ENCODE peak calls at places on chromosomes 13 and 19, in five cellular contexts. P is uterus, J is tibial nerve, B is fibroblast of mammary gland, H is choroid plexus epithelial cell. E is an unnamed sample.

GRCh38 chr19:8367327-8368001 is 3.5 kb downstream of the ANGPTL4 start:
- DNase-seq in P (peak), J (peak), B (peak), H (peak), E (no peak)

GRCh38 chr13:48317511-48317981 is 14.0 kb downstream of the RB1 start:
- DNase-seq in P (no peak), J (no peak), B (no peak), H (no peak), E (no peak)

GRCh38 chr19:35959968-35960320 is 23.8 kb downstream of the LRFN3 start:
- DNase-seq in P (no peak), J (no peak), B (no peak), H (no peak), E (no peak)

GRCh38 chr19:42497492-42498226 is 30.6 kb downstream of the CEACAM1 start:
- DNase-seq in P (no peak), J (no peak), B (no peak), H (no peak), E (peak)

GRCh38 chr13:111328803-111329410 is 8.5 kb downstream of the TEX29 start:
- DNase-seq in P (no peak), J (no peak), B (no peak), H (no peak), E (no peak)

GRCh38 chr19:728011-728410 is 19.3 kb downstream of the PALM start:
- DNase-seq in P (peak), J (no peak), B (no peak), H (no peak), E (no peak)

GRCh38 chr13:105798541-105798940 is 736.9 kb downstream of the EFNB2 start:
- DNase-seq in P (no peak), J (no peak), B (no peak), H (no peak), E (no peak)

GRCh38 chr19:13149628-13150186 is 468 bp downstream of the STX10 start:
- DNase-seq in P (peak), J (no peak), B (no peak), H (peak), E (peak)

GRCh38 chr19:4473708-4474503 is 1.8 kb downstream of the HDGFL2 start:
- DNase-seq in P (no peak), J (no peak), B (no peak), H (no peak), E (peak)

GRCh38 chr19:11421607-11422098 is 2.5 kb upstream of the RGL3 start:
- DNase-seq in P (no peak), J (no peak), B (no peak), H (no peak), E (peak)

GRCh38 chr19:57351867-57352266 is 796 bp downstream of the ZNF304 start:
- DNase-seq in P (no peak), J (no peak), B (peak), H (peak), E (no peak)

GRCh38 chr19:58479303-58479702 is 3.2 kb downstream of the ZNF446 start:
- DNase-seq in P (no peak), J (no peak), B (no peak), H (no peak), E (no peak)

GRCh38 chr13:95607363-95607762 is 37.1 kb downstream of the DZIP1 start:
- DNase-seq in P (no peak), J (no peak), B (peak), H (peak), E (no peak)

DNA sequence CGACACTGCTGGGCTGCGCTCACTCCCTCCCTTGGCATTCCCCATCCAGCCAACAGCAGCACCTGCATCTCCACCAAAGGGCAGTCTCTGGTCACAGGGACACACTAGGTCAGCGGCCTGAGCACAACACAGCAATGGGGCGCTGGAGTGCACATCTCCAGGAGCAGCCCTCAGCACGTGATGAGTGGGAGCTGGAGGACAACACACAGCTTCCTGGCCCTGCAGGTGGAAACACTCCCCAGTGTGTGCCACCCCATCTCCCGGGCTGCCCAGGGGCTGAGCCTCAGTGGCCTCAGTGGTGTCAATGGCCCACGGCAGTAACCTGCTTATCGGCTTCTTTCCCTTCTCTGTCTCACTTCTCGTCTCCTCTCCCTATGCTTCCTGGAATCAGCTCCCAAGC is 96.8 kb upstream of the VSTM2B start:
- DNase-seq in P (no peak), J (no peak), B (no peak), H (no peak), E (no peak)
- H3K4me3 ChIP-seq in P (no peak), J (no peak), B (no peak), H (no peak), E (no peak)

DNA sequence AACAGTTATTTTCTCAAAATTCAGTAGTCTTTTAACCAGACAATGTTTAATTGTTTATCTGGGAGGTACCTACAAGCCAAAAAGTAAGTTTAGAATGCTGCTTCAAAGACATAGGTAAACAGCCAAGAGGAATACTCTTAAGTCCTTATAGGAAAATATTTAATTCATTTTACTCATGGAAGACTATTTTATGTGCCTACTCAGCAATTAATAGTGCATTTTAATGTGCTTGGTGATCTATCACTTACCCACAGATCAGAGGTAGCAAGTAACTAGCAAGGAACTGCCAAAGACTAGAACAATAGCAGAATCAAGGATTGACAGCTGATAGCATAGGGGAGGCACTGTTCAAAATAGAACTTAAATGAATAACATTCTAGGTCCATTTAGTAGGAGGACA is 60.4 kb downstream of the DNAJC15 start:
- DNase-seq in P (no peak), J (no peak), B (no peak), H (no peak), E (no peak)
- H3K4me3 ChIP-seq in P (no peak), J (no peak), B (no peak), H (no peak), E (no peak)

GRCh38 chr19:39858541-39858940 is 12.4 kb upstream of the FBL start:
- DNase-seq in P (peak), J (no peak), B (peak), H (no peak), E (no peak)
- H3K4me3 ChIP-seq in P (no peak), J (no peak), B (no peak), H (no peak), E (no peak)

GRCh38 chr13:50123002-50123401 is 107.8 kb downstream of the KCNRG start:
- DNase-seq in P (no peak), J (no peak), B (no peak), H (no peak), E (no peak)
- H3K4me3 ChIP-seq in P (no peak), J (peak), B (no peak), H (no peak), E (peak)

GRCh38 chr19:48329167-48329891 is 4.0 kb downstream of the EMP3 start:
- DNase-seq in P (peak), J (no peak), B (peak), H (peak), E (peak)
- H3K4me3 ChIP-seq in P (no peak), J (no peak), B (no peak), H (peak), E (peak)

E was measured in Karpas-422.